ENCODE peak calls at places on chromosomes 3 and 15, in four cellular contexts. One of them, this sample, is unnamed. For H3K9me3, the result is how much of the 10 kb centered on the place peaks cover.

GRCh38 chr15:74651251-74651741 is 35.7 kb downstream of the CLK3 start:
- DNase-seq in SK-N-SH: no peak
- DNase-seq in GM12878: no peak
- DNase-seq in trophoblast cell: no peak
- DNase-seq in this sample: no peak

GRCh38 chr3:132256984-132257383 is 60.2 kb upstream of the ACP3 start:
- DNase-seq in SK-N-SH: peak
- DNase-seq in GM12878: no peak
- DNase-seq in trophoblast cell: peak
- DNase-seq in this sample: peak

GRCh38 chr3:47910777-47911440 is 105.3 kb downstream of the MAP4 start:
- DNase-seq in SK-N-SH: peak
- DNase-seq in GM12878: no peak
- DNase-seq in trophoblast cell: peak
- DNase-seq in this sample: no peak

GRCh38 chr3:151290673-151291072 is 12.3 kb upstream of the P2RY14 start:
- DNase-seq in SK-N-SH: peak
- DNase-seq in GM12878: no peak
- DNase-seq in trophoblast cell: no peak
- DNase-seq in this sample: peak

GRCh38 chr3:126132751-126133511 is 47.5 kb downstream of the ALDH1L1 start:
- DNase-seq in SK-N-SH: peak
- DNase-seq in GM12878: no peak
- DNase-seq in trophoblast cell: no peak
- DNase-seq in this sample: no peak

GRCh38 chr15:92158426-92158825 is 235.3 kb upstream of the ST8SIA2 start:
- DNase-seq in SK-N-SH: no peak
- DNase-seq in GM12878: peak
- DNase-seq in trophoblast cell: peak
- DNase-seq in this sample: no peak

GRCh38 chr3:43647331-43648166 is 25.7 kb upstream of the ANO10 start:
- DNase-seq in SK-N-SH: no peak
- DNase-seq in GM12878: no peak
- DNase-seq in trophoblast cell: no peak
- DNase-seq in this sample: no peak

GRCh38 chr3:65146149-65146548 is 458.3 kb upstream of the ADAMTS9 start:
- DNase-seq in SK-N-SH: no peak
- DNase-seq in GM12878: no peak
- DNase-seq in trophoblast cell: peak
- DNase-seq in this sample: no peak

GRCh38 chr3:138862924-138863775 is 28.4 kb upstream of the PIK3CB start:
- DNase-seq in SK-N-SH: no peak
- DNase-seq in GM12878: no peak
- DNase-seq in trophoblast cell: peak
- DNase-seq in this sample: no peak

GRCh38 chr3:141050913-141051632 is at the start of gene SPSB4:
- DNase-seq in SK-N-SH: peak
- DNase-seq in GM12878: no peak
- DNase-seq in trophoblast cell: peak
- DNase-seq in this sample: no peak

GRCh38 chr3:43582876-43583275 is 38.9 kb downstream of the ANO10 start:
- DNase-seq in SK-N-SH: no peak
- DNase-seq in GM12878: no peak
- DNase-seq in trophoblast cell: no peak
- DNase-seq in this sample: no peak

GRCh38 chr3:15384510-15385237 is 42.7 kb downstream of the METTL6 start:
- DNase-seq in SK-N-SH: no peak
- DNase-seq in GM12878: peak
- DNase-seq in trophoblast cell: no peak
- DNase-seq in this sample: no peak

GRCh38 chr3:30448946-30449686 is 157.3 kb upstream of the TGFBR2 start:
- DNase-seq in SK-N-SH: no peak
- DNase-seq in GM12878: no peak
- DNase-seq in trophoblast cell: no peak
- DNase-seq in this sample: no peak

GRCh38 chr15:42725331-42725903 is 11.5 kb downstream of the CDAN1 start:
- DNase-seq in SK-N-SH: no peak
- DNase-seq in GM12878: no peak
- DNase-seq in trophoblast cell: no peak
- DNase-seq in this sample: no peak

GRCh38 chr3:181329024-181329423 is 339.5 kb upstream of the DNAJC19 start:
- DNase-seq in SK-N-SH: no peak
- DNase-seq in GM12878: no peak
- DNase-seq in trophoblast cell: no peak
- DNase-seq in this sample: peak

GRCh38 chr3:112365035-112365434 is 32.1 kb downstream of the CD200 start:
- DNase-seq in SK-N-SH: no peak
- DNase-seq in GM12878: no peak
- DNase-seq in trophoblast cell: no peak
- DNase-seq in this sample: no peak

GRCh38 chr3:133697960-133698359 is 36.2 kb upstream of the TOPBP1 start:
- DNase-seq in SK-N-SH: no peak
- DNase-seq in GM12878: no peak
- DNase-seq in trophoblast cell: no peak
- DNase-seq in this sample: no peak

GRCh38 chr3:183517656-183518055 is 37.9 kb downstream of the KLHL6 start:
- DNase-seq in SK-N-SH: no peak
- DNase-seq in GM12878: no peak
- DNase-seq in trophoblast cell: no peak
- DNase-seq in this sample: no peak

GRCh38 chr3:37029111-37029510 is 35.8 kb downstream of the MLH1 start:
- DNase-seq in SK-N-SH: no peak
- DNase-seq in GM12878: no peak
- DNase-seq in trophoblast cell: no peak
- DNase-seq in this sample: no peak

GRCh38 chr15:87672309-87672897 is 584.1 kb downstream of the NTRK3 start:
- DNase-seq in SK-N-SH: peak
- DNase-seq in GM12878: no peak
- DNase-seq in trophoblast cell: no peak
- DNase-seq in this sample: no peak

GRCh38 chr15:100254694-100255093 is 87.1 kb downstream of the ADAMTS17 start:
- DNase-seq in SK-N-SH: no peak
- DNase-seq in GM12878: no peak
- DNase-seq in trophoblast cell: no peak
- DNase-seq in this sample: no peak

GRCh38 chr3:126512026-126512425 is 5.5 kb downstream of the UROC1 start:
- DNase-seq in SK-N-SH: no peak
- DNase-seq in GM12878: no peak
- DNase-seq in trophoblast cell: no peak
- DNase-seq in this sample: no peak

GRCh38 chr3:44501971-44502370 is 24.5 kb upstream of the ZNF445 start:
- DNase-seq in SK-N-SH: no peak
- DNase-seq in GM12878: no peak
- DNase-seq in trophoblast cell: no peak
- DNase-seq in this sample: no peak

GRCh38 chr3:15330031-15330596 is 2.3 kb downstream of the SH3BP5 start:
- DNase-seq in SK-N-SH: no peak
- DNase-seq in GM12878: no peak
- DNase-seq in trophoblast cell: no peak
- DNase-seq in this sample: peak

DNA sequence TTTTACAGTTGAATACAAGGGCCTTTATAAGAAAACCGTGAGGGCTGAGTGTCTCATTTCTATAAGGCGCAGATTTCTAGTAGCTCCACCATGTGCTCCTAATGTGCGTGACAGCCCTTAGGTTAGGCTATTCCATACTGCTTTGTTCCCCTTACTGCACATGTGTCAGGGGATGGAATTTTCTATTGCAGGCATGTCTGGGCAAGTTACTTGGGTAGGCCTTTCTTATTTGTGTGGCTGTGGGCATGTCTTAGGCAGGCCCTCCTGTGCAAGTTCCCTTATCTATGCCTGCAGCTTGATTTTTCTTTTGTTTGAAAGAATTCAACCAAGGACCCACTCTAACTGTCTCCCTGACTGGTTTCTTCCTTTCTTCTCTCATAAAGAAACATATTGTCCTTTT is 434.2 kb upstream of the CNTN3 start:
- DNase-seq in SK-N-SH: no peak
- DNase-seq in GM12878: no peak
- DNase-seq in trophoblast cell: no peak
- DNase-seq in this sample: no peak
- H3K9me3 ChIP-seq in SK-N-SH: under half
- H3K9me3 ChIP-seq in GM12878: under half
- H3K9me3 ChIP-seq in trophoblast cell: under half
- H3K9me3 ChIP-seq in this sample: under half

GRCh38 chr15:80405970-80406369 is 1.8 kb downstream of the ARNT2 start:
- DNase-seq in SK-N-SH: no peak
- DNase-seq in GM12878: no peak
- DNase-seq in trophoblast cell: no peak
- DNase-seq in this sample: no peak

GRCh38 chr15:80404719-80405553 is 754 bp downstream of the ARNT2 start:
- DNase-seq in SK-N-SH: peak
- DNase-seq in GM12878: no peak
- DNase-seq in trophoblast cell: no peak
- DNase-seq in this sample: no peak

GRCh38 chr15:80403712-80404056 is 498 bp upstream of the ARNT2 start:
- DNase-seq in SK-N-SH: no peak
- DNase-seq in GM12878: no peak
- DNase-seq in trophoblast cell: no peak
- DNase-seq in this sample: no peak

GRCh38 chr15:80405554-80405850 is 1.3 kb downstream of the ARNT2 start:
- DNase-seq in SK-N-SH: no peak
- DNase-seq in GM12878: no peak
- DNase-seq in trophoblast cell: no peak
- DNase-seq in this sample: no peak

GRCh38 chr15:80404057-80404718 is at the start of gene ARNT2:
- DNase-seq in SK-N-SH: peak
- DNase-seq in GM12878: no peak
- DNase-seq in trophoblast cell: no peak
- DNase-seq in this sample: no peak
- H3K4me3 ChIP-seq in SK-N-SH: peak
- H3K4me3 ChIP-seq in GM12878: no peak
- H3K4me3 ChIP-seq in trophoblast cell: peak
- H3K4me3 ChIP-seq in this sample: no peak

DNA sequence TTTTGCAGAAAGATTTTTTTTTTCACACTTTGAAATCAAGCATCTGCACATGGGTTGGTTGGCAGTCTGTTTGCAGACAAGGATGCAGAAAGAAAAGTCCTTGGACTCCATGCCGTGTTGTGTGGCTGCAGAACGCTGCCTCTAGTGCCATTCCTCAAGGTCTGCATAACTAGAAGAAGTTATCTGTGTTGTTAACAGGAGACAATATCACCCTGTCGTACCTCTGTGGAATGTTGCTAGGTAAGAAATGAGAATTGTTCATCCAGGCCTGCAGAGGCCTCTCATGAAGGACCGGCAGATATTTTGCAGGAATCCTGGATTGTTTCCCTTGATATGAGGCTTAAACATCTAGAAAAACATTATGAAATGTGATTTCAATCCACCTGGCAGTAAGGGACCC is 58.5 kb upstream of the PPARG start:
- DNase-seq in SK-N-SH: no peak
- DNase-seq in GM12878: no peak
- DNase-seq in trophoblast cell: peak
- DNase-seq in this sample: no peak
- H3K9ac ChIP-seq in SK-N-SH: no peak
- H3K9ac ChIP-seq in GM12878: no peak
- H3K9ac ChIP-seq in trophoblast cell: no peak
- H3K9ac ChIP-seq in this sample: no peak

DNA sequence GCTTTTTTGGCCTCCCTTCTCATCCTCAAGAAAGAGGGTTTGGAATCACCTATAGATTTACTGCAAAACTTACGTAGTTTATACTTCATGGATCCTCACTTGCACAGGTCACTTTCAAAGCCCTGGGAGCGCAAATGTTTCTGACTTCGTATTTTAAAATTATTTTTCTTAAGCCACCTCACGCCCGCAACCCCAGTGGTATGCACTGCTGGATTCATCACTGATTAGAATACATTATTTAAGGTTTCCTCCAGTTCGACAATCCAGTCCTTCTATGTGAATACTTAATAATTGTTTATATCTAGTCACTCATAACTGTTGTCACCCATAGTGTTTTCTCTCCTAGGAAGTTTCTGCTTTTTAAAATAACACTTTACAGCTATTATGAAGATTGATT is 339.9 kb downstream of the CHL1 start:
- DNase-seq in SK-N-SH: no peak
- DNase-seq in GM12878: no peak
- DNase-seq in trophoblast cell: no peak
- DNase-seq in this sample: no peak
- H3K9me3 ChIP-seq in SK-N-SH: under half
- H3K9me3 ChIP-seq in GM12878: under half
- H3K9me3 ChIP-seq in trophoblast cell: under half
- H3K9me3 ChIP-seq in this sample: under half

GRCh38 chr3:122536634-122537033 is 21.9 kb upstream of the KPNA1 start:
- DNase-seq in SK-N-SH: no peak
- DNase-seq in GM12878: no peak
- DNase-seq in trophoblast cell: no peak
- DNase-seq in this sample: no peak

GRCh38 chr3:122533931-122534334 is 19.2 kb upstream of the KPNA1 start:
- DNase-seq in SK-N-SH: no peak
- DNase-seq in GM12878: peak
- DNase-seq in trophoblast cell: peak
- DNase-seq in this sample: peak

GRCh38 chr3:122530164-122530563 is 15.4 kb upstream of the KPNA1 start:
- DNase-seq in SK-N-SH: no peak
- DNase-seq in GM12878: no peak
- DNase-seq in trophoblast cell: no peak
- DNase-seq in this sample: no peak

GRCh38 chr3:122533480-122533879 is 18.7 kb upstream of the KPNA1 start:
- DNase-seq in SK-N-SH: no peak
- DNase-seq in GM12878: no peak
- DNase-seq in trophoblast cell: no peak
- DNase-seq in this sample: no peak

GRCh38 chr3:122535964-122536363 is 21.2 kb upstream of the KPNA1 start:
- DNase-seq in SK-N-SH: no peak
- DNase-seq in GM12878: no peak
- DNase-seq in trophoblast cell: no peak
- DNase-seq in this sample: no peak
- H3K4me3 ChIP-seq in SK-N-SH: no peak
- H3K4me3 ChIP-seq in GM12878: no peak
- H3K4me3 ChIP-seq in trophoblast cell: no peak
- H3K4me3 ChIP-seq in this sample: no peak

GRCh38 chr15:66043264-66043663 is 174.0 kb downstream of the RAB11A start:
- DNase-seq in SK-N-SH: no peak
- DNase-seq in GM12878: no peak
- DNase-seq in trophoblast cell: no peak
- DNase-seq in this sample: no peak
- H3K9ac ChIP-seq in SK-N-SH: no peak
- H3K9ac ChIP-seq in GM12878: no peak
- H3K9ac ChIP-seq in trophoblast cell: no peak
- H3K9ac ChIP-seq in this sample: no peak

GRCh38 chr3:195609229-195609628 is 25.5 kb upstream of the APOD start:
- DNase-seq in SK-N-SH: no peak
- DNase-seq in GM12878: no peak
- DNase-seq in trophoblast cell: no peak
- DNase-seq in this sample: no peak
- H3K9me3 ChIP-seq in SK-N-SH: under half
- H3K9me3 ChIP-seq in GM12878: under half
- H3K9me3 ChIP-seq in trophoblast cell: under half
- H3K9me3 ChIP-seq in this sample: under half

This sample was measured in SK-N-MC.